ENCODE peak calls at places on chromosomes 13 and 19, in nine cellular contexts. T is uterus, J is heart left ventricle, X is adrenal gland, Q is Peyer's patch, R is suprapubic skin, W is IMR-90, E is HepG2, U is transverse colon. C is an unnamed sample. For H3K27me3 and H3K4me1, the result is how much of the 10 kb centered on the place peaks cover.

GRCh38 chr13:44474122-44474910 is 100.7 kb downstream of the SERP2 start:
- DNase-seq in T (no peak), J (no peak), X (no peak), Q (no peak), R (no peak), W (peak), E (peak), U (no peak), C (no peak)

GRCh38 chr13:73228546-73228945 is 169.7 kb downstream of the KLF5 start:
- DNase-seq in T (no peak), J (no peak), X (no peak), Q (no peak), R (no peak), W (peak), E (no peak), U (no peak), C (no peak)

GRCh38 chr13:111005808-111006494 is 91.1 kb upstream of the ANKRD10 start:
- DNase-seq in T (peak), J (peak), X (peak), Q (no peak), R (no peak), W (peak), E (no peak), U (peak), C (peak)

GRCh38 chr13:32838985-32839384 is 177.2 kb upstream of the KL start:
- DNase-seq in T (no peak), J (no peak), X (no peak), Q (no peak), R (no peak), W (peak), E (peak), U (no peak), C (peak)

GRCh38 chr13:113586661-113587479 is 2.3 kb downstream of the TFDP1 start:
- DNase-seq in T (peak), J (no peak), X (peak), Q (peak), R (peak), W (no peak), E (no peak), U (peak), C (peak)

GRCh38 chr13:32136061-32136460 is 104.5 kb downstream of the FRY start:
- DNase-seq in T (no peak), J (no peak), X (no peak), Q (no peak), R (no peak), W (no peak), E (no peak), U (no peak), C (no peak)

GRCh38 chr13:58452123-58452623 is 820.6 kb downstream of the PCDH17 start:
- DNase-seq in T (no peak), J (no peak), X (no peak), Q (no peak), R (no peak), W (no peak), E (peak), U (no peak), C (no peak)

GRCh38 chr19:10551698-10552301 is 8.1 kb downstream of the ATG4D start:
- DNase-seq in T (no peak), J (no peak), X (no peak), Q (no peak), R (no peak), W (no peak), E (no peak), U (peak), C (no peak)

GRCh38 chr13:113646376-113646775 is 11.6 kb downstream of the ATP4B start:
- DNase-seq in T (no peak), J (no peak), X (no peak), Q (peak), R (peak), W (no peak), E (no peak), U (peak), C (peak)

GRCh38 chr19:14400913-14401312 is 18.2 kb downstream of the DDX39A start:
- DNase-seq in T (no peak), J (no peak), X (no peak), Q (no peak), R (no peak), W (no peak), E (no peak), U (no peak), C (no peak)

GRCh38 chr19:13799669-13800068 is 4.4 kb downstream of the ZSWIM4 start:
- DNase-seq in T (no peak), J (no peak), X (no peak), Q (no peak), R (no peak), W (no peak), E (no peak), U (no peak), C (no peak)

GRCh38 chr19:13705928-13706447 is 58.3 kb upstream of the MRI1 start:
- DNase-seq in T (no peak), J (no peak), X (no peak), Q (no peak), R (no peak), W (no peak), E (no peak), U (no peak), C (no peak)

GRCh38 chr13:113161433-113161832 is 3.0 kb downstream of the PROZ start:
- DNase-seq in T (no peak), J (no peak), X (no peak), Q (no peak), R (no peak), W (no peak), E (no peak), U (no peak), C (no peak)

GRCh38 chr19:11849264-11849615 is 714 bp downstream of the ZNF439 start:
- DNase-seq in T (no peak), J (no peak), X (peak), Q (peak), R (no peak), W (no peak), E (no peak), U (no peak), C (no peak)

GRCh38 chr19:6590458-6591319 is at the start of gene CD70:
- DNase-seq in T (no peak), J (no peak), X (no peak), Q (peak), R (no peak), W (no peak), E (no peak), U (peak), C (no peak)

GRCh38 chr13:26342898-26343297 is 89.0 kb downstream of the CDK8 start:
- DNase-seq in T (no peak), J (no peak), X (no peak), Q (no peak), R (no peak), W (no peak), E (no peak), U (no peak), C (no peak)

GRCh38 chr19:6802336-6803035 is 30.0 kb downstream of the VAV1 start:
- DNase-seq in T (no peak), J (peak), X (peak), Q (peak), R (peak), W (no peak), E (no peak), U (peak), C (peak)

GRCh38 chr19:17302391-17303166 is 646 bp downstream of the ABHD8 start:
- DNase-seq in T (peak), J (no peak), X (no peak), Q (no peak), R (no peak), W (no peak), E (no peak), U (no peak), C (no peak)

GRCh38 chr19:39362682-39363657 is 20.7 kb downstream of the SAMD4B start:
- DNase-seq in T (peak), J (no peak), X (no peak), Q (no peak), R (no peak), W (peak), E (no peak), U (no peak), C (no peak)

GRCh38 chr19:48540110-48540509 is 11.9 kb upstream of the SULT2B1 start:
- DNase-seq in T (no peak), J (no peak), X (no peak), Q (no peak), R (no peak), W (no peak), E (no peak), U (no peak), C (no peak)

GRCh38 chr19:4018140-4018613 is 10.6 kb downstream of the PIAS4 start:
- DNase-seq in T (no peak), J (no peak), X (no peak), Q (no peak), R (no peak), W (no peak), E (no peak), U (no peak), C (no peak)

GRCh38 chr13:113410472-113411201 is 42.7 kb downstream of the ADPRHL1 start:
- DNase-seq in T (peak), J (no peak), X (no peak), Q (no peak), R (no peak), W (peak), E (peak), U (peak), C (peak)

GRCh38 chr13:104740616-104741222 is 1674.5 kb upstream of the SLC10A2 start:
- DNase-seq in T (peak), J (no peak), X (peak), Q (no peak), R (no peak), W (no peak), E (no peak), U (no peak), C (no peak)

GRCh38 chr13:82436099-82436585 is 1446.1 kb downstream of the SLITRK1 start:
- DNase-seq in T (no peak), J (no peak), X (no peak), Q (no peak), R (no peak), W (no peak), E (no peak), U (no peak), C (no peak)

GRCh38 chr19:47418595-47419036 is 711 bp downstream of the MEIS3 start:
- DNase-seq in T (no peak), J (no peak), X (no peak), Q (no peak), R (no peak), W (no peak), E (no peak), U (no peak), C (no peak)

GRCh38 chr19:47419037-47419783 is at the start of gene MEIS3:
- DNase-seq in T (peak), J (no peak), X (no peak), Q (no peak), R (no peak), W (no peak), E (no peak), U (no peak), C (no peak)

GRCh38 chr19:47417746-47418594 is 1.4 kb downstream of the MEIS3 start:
- DNase-seq in T (no peak), J (no peak), X (no peak), Q (no peak), R (no peak), W (peak), E (no peak), U (no peak), C (no peak)

GRCh38 chr19:47421244-47421786 is 2.0 kb upstream of the MEIS3 start:
- DNase-seq in T (no peak), J (no peak), X (no peak), Q (no peak), R (no peak), W (no peak), E (no peak), U (no peak), C (no peak)

GRCh38 chr19:47419789-47420188 is 462 bp upstream of the MEIS3 start:
- DNase-seq in T (no peak), J (no peak), X (no peak), Q (no peak), R (no peak), W (no peak), E (no peak), U (no peak), C (no peak)
- H3K27me3 ChIP-seq in T (under half), J (half or more), X (half or more), Q (under half), R (half or more), W (under half), E (half or more), U (half or more), C (under half)

DNA sequence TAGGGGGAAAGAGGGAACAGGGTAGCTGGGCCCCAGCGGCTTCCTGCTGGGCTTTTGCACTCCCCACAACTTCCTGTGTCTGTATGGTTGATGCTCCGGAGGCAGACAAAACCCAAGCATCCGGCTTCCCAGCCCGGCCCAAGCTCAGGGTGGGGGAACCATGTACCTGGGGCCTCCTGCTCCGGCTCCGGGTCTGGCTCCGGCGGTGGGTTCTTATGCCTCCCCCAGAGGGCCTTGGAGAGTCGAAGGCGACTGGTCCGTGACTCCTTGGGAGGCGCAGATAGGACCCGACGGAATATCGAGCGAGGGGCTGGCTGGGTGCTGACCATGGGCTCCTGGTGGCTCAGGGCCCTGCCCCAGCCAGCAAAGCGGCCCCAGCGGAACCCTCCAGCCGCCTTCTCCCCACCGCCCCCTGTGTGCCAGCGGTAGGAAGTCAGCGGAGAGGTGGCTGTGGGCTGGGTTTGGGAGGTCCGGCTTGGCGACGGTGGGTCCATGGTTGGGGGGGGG is 426 bp downstream of the RASAL3 start:
- DNase-seq in T (no peak), J (no peak), X (no peak), Q (peak), R (no peak), W (no peak), E (no peak), U (peak), C (no peak)
- H3K4me1 ChIP-seq in T (under half), J (under half), X (under half), Q (under half), R (under half), W (under half), E (under half), U (under half), C (under half)

GRCh38 chr13:30431269-30431950 is 9.1 kb downstream of the UBE2L5 start:
- DNase-seq in T (no peak), J (no peak), X (no peak), Q (no peak), R (no peak), W (peak), E (no peak), U (no peak), C (no peak)

GRCh38 chr13:30429235-30429634 is 6.9 kb downstream of the UBE2L5 start:
- DNase-seq in T (no peak), J (no peak), X (no peak), Q (no peak), R (no peak), W (no peak), E (no peak), U (no peak), C (no peak)

DNA sequence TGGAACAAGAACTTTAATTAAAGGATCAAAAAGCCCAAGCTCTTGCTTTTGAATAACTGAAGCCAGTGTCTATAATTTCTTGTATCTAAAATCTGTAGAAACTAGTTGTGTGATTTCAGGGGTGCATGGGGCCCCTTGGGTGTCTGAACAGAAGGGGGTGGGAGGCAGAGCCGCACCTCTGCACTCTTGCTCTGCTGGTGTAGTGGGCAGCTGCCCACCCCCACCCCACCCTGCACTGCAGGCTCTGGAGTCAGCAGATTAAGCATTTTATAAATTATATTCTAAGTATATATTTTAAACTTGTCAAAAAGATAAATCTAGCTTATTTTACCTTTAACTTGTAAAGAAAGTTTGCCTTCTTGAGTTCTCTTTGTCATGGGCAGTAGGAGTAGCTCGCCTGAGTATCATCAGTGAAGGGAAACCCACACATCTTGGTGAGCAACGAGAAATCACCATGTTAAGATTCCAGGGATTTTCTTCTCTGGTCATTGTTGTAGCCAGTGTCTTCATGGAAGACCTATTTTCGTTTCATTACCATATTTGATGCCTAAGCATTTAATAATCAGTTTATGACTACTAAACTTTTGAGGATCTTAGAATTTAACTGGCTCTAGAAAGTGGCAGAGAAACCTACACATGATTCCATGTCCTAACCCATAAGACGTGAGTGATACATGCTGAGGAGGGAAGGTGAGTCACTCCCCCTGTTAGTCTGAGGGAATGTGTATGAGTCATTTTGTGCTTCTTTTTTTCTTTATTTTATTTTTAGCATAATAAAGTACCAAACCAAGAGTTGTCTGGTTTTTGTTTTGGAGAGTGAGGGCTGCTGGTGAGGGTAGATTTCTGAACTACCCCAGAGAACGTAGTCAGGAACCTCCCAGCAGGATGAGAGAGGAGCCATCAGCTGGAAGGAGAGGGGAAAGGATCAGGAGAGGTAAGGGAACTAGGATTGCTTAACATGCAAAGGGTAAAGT is 7.7 kb downstream of the UBE2L5 start:
- DNase-seq in T (no peak), J (no peak), X (no peak), Q (no peak), R (no peak), W (peak), E (no peak), U (no peak), C (no peak)
- TF ChIP-seq POLR2A in T (no peak), J (no peak), X (no peak), Q (no peak), R (no peak), W (no peak), E (no peak), U (no peak), C (no peak)

DNA sequence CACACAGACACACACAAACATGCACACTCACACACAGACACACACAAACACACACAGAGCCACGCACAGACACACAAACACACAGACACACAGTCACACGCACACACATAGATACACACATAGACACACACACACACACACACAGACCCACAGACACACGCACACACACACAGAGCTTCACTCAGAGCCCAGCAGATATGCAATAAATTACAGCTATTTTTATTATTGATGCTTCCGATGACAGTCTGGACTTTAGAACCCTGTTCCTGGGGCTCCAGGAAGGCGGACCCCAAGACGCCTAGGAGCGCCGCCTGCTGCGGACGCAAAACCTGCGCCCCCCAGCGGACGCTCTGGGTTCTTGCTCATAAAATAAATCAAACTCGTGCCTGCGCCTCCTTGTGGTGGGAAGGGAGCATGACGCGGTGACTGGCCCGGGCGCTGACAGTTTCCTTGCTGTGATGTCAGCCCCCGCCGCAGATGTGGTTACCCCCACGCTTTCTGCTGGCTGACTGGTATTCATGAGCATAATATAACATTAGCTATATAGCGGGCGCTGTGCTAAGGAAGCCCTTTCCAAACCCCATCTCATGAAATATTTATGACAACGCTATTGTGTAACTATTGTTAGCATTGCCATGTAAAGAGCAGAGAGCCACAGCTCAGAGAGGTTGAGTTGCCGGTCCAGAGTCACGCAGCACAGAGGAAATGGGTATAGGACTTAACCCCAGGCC is 64.4 kb upstream of the TM9SF2 start:
- DNase-seq in T (peak), J (peak), X (peak), Q (peak), R (peak), W (peak), E (peak), U (peak), C (peak)
- H3K27me3 ChIP-seq in T (under half), J (under half), X (under half), Q (under half), R (under half), W (under half), E (under half), U (under half), C (under half)

C was measured in sigmoid colon.